ENCODE peak calls at places on chromosomes 4 and X, in ten cellular contexts. M is NCI-H460; X is NCI-H1694; F is fibroblast of mammary gland; I is GM23248; Y is mesenteric fat pad; T is lower lobe of right lung; K is memory B cell; A is activated T-cell treated with anti-CD3 and anti-CD28 coated beads, Interleukin-2, amount 50 U/mL, for 1 hour; G is AG09309. W is an unnamed sample.

GRCh38 chrX:29787666-29788065 is 427.7 kb upstream of the MAGEB2 start:
- DNase-seq in K (no peak), T (no peak), I (no peak), M (no peak), G (no peak), A (no peak), F (no peak), Y (no peak), X (no peak), W (no peak)

GRCh38 chr4:56976878-56977320 is 507 bp downstream of the NOA1 start:
- DNase-seq in G (no peak), F (no peak), T (peak), X (peak), K (peak), Y (no peak), A (no peak), I (peak), M (no peak), W (peak)

GRCh38 chr4:7200801-7201200 is 8.5 kb downstream of the SORCS2 start:
- DNase-seq in G (no peak), I (no peak), X (no peak), A (no peak), F (no peak), T (peak), K (no peak), Y (peak), M (no peak), W (no peak)

GRCh38 chr4:109648997-109649575 is 54.2 kb downstream of the CASP6 start:
- DNase-seq in I (no peak), T (no peak), M (no peak), G (no peak), K (no peak), A (no peak), F (no peak), X (no peak), Y (no peak), W (no peak)

GRCh38 chrX:110665636-110666035 is 130.0 kb downstream of the CHRDL1 start:
- DNase-seq in Y (no peak), F (peak), T (peak), M (peak), K (no peak), G (peak), A (no peak), X (peak), I (peak), W (no peak)

GRCh38 chrX:16882188-16882587 is 12.0 kb upstream of the RBBP7 start:
- DNase-seq in X (no peak), G (no peak), M (no peak), I (peak), Y (no peak), T (peak), A (no peak), K (no peak), F (no peak), W (no peak)

GRCh38 chr4:76856183-76856969 is 41.6 kb downstream of the SOWAHB start:
- DNase-seq in M (peak), F (peak), Y (no peak), K (no peak), G (peak), I (peak), X (no peak), A (no peak), T (no peak), W (no peak)

GRCh38 chr4:139838811-139839210 is 173.2 kb downstream of the MGST2 start:
- DNase-seq in F (peak), I (no peak), M (no peak), K (no peak), X (no peak), A (no peak), G (no peak), T (no peak), Y (no peak), W (no peak)

GRCh38 chr4:38860788-38861424 is 4.3 kb upstream of the TLR6 start:
- DNase-seq in I (peak), M (no peak), T (peak), F (peak), Y (no peak), A (peak), X (peak), G (no peak), K (peak), W (no peak)

GRCh38 chr4:1862055-1862911 is 6.3 kb upstream of the LETM1 start:
- DNase-seq in X (no peak), Y (no peak), I (no peak), A (peak), T (no peak), K (no peak), G (no peak), F (no peak), M (no peak), W (no peak)

GRCh38 chr4:20195071-20195885 is 56.4 kb upstream of the SLIT2 start:
- DNase-seq in T (no peak), Y (no peak), K (no peak), X (no peak), I (peak), A (no peak), F (peak), M (no peak), G (no peak), W (no peak)

GRCh38 chrX:11329016-11329415 is 35.8 kb downstream of the AMELX start:
- DNase-seq in I (peak), T (no peak), M (no peak), K (no peak), X (no peak), A (no peak), G (peak), F (peak), Y (no peak), W (no peak)

GRCh38 chr4:27397886-27398285 is 537.2 kb downstream of the STIM2 start:
- DNase-seq in F (peak), K (no peak), I (peak), Y (no peak), T (no peak), M (no peak), X (no peak), G (peak), A (no peak), W (no peak)

GRCh38 chrX:21873063-21873785 is 17.4 kb downstream of the YY2 start:
- DNase-seq in M (no peak), Y (no peak), A (no peak), X (no peak), I (peak), G (no peak), F (no peak), T (no peak), K (no peak), W (no peak)

GRCh38 chr4:176654565-176655216 is 138.0 kb downstream of the VEGFC start:
- DNase-seq in K (no peak), Y (no peak), A (no peak), F (no peak), M (no peak), I (no peak), T (no peak), G (no peak), X (no peak), W (no peak)

GRCh38 chrX:107485019-107485418 is 35.6 kb downstream of the FRMPD3 start:
- DNase-seq in X (no peak), T (no peak), K (no peak), A (no peak), G (no peak), I (no peak), M (no peak), F (peak), Y (no peak), W (no peak)

GRCh38 chr4:87141428-87141827 is 79.0 kb downstream of the KLHL8 start:
- DNase-seq in G (no peak), K (no peak), I (no peak), Y (no peak), F (no peak), T (no peak), A (no peak), M (no peak), X (no peak), W (no peak)

GRCh38 chr4:22514431-22514830 is 1.4 kb downstream of the ADGRA3 start:
- DNase-seq in T (no peak), Y (no peak), M (no peak), A (no peak), X (no peak), K (no peak), F (peak), I (peak), G (no peak), W (no peak)

GRCh38 chr4:118271788-118272187 is 81.0 kb downstream of the PRSS12 start:
- DNase-seq in G (no peak), X (no peak), K (no peak), M (no peak), T (no peak), A (no peak), Y (no peak), I (no peak), F (no peak), W (no peak)

GRCh38 chrX:69165116-69165651 is at the start of gene PJA1:
- DNase-seq in A (peak), I (peak), T (peak), G (peak), X (peak), K (peak), Y (no peak), M (peak), F (peak), W (peak)

GRCh38 chr4:78784255-78784654 is 8.1 kb downstream of the BMP2K start:
- DNase-seq in K (no peak), M (no peak), X (no peak), Y (no peak), G (peak), I (peak), A (no peak), T (no peak), F (peak), W (no peak)

GRCh38 chrX:20477219-20477618 is 210.5 kb upstream of the RPS6KA3 start:
- DNase-seq in I (no peak), G (no peak), F (no peak), M (no peak), K (no peak), X (no peak), Y (no peak), A (no peak), T (no peak), W (no peak)

GRCh38 chrX:84187501-84188319 is at the start of gene RPS6KA6:
- DNase-seq in I (peak), X (peak), K (peak), G (no peak), F (peak), Y (no peak), T (peak), M (no peak), A (peak), W (peak)

GRCh38 chr4:148926861-148927260 is 484.6 kb upstream of the NR3C2 start:
- DNase-seq in X (no peak), A (no peak), K (no peak), G (no peak), F (peak), Y (no peak), I (peak), T (no peak), M (no peak), W (no peak)

GRCh38 chr4:124262211-124263179 is 450.0 kb downstream of the ANKRD50 start:
- DNase-seq in I (peak), A (no peak), T (peak), F (peak), X (peak), Y (no peak), K (peak), G (peak), M (peak), W (peak)

GRCh38 chr4:41661447-41662076 is 87.0 kb downstream of the PHOX2B start:
- DNase-seq in Y (no peak), F (peak), T (peak), M (peak), K (peak), X (peak), I (peak), G (peak), A (peak), W (no peak)

GRCh38 chr4:140168474-140168873 is 14.5 kb upstream of the MAML3 start:
- DNase-seq in X (no peak), A (no peak), I (peak), G (no peak), F (no peak), K (no peak), T (no peak), M (no peak), Y (no peak), W (no peak)

GRCh38 chr4:6494431-6495295 is 22.2 kb upstream of the PPP2R2C start:
- DNase-seq in F (no peak), K (no peak), A (no peak), Y (peak), I (no peak), X (no peak), T (no peak), M (no peak), G (no peak), W (no peak)

GRCh38 chr4:5969336-5969735 is 48.9 kb downstream of the C4orf50 start:
- DNase-seq in M (no peak), G (no peak), X (no peak), K (no peak), I (no peak), A (no peak), F (no peak), T (no peak), Y (peak), W (peak)

GRCh38 chr4:56142088-56142487 is 193.3 kb downstream of the CEP135 start:
- DNase-seq in G (no peak), Y (no peak), X (no peak), T (no peak), A (no peak), I (no peak), F (no peak), M (no peak), K (no peak), W (no peak)

GRCh38 chrX:39936886-39937770 is 160.6 kb downstream of the BCOR start:
- DNase-seq in K (no peak), T (no peak), F (no peak), Y (no peak), G (no peak), I (no peak), X (no peak), M (no peak), A (peak), W (no peak)